ENCODE peak calls at places on chromosomes 6 and 20, in seven cellular contexts. One of them, this sample, is unnamed.

GRCh38 chr6:145668844-145669243 is 66.5 kb downstream of the EPM2A start:
- DNase-seq in BE2C: no peak
- DNase-seq in fibroblast of pulmonary artery: no peak
- DNase-seq in cardiac fibroblast: no peak
- DNase-seq in RWPE2: no peak
- DNase-seq in CD8-positive, alpha-beta T cell: no peak
- DNase-seq in heart right ventricle: no peak
- DNase-seq in this sample: no peak

GRCh38 chr6:9186148-9186547 is 750.8 kb upstream of the SLC35B3 start:
- DNase-seq in BE2C: no peak
- DNase-seq in fibroblast of pulmonary artery: no peak
- DNase-seq in cardiac fibroblast: no peak
- DNase-seq in RWPE2: no peak
- DNase-seq in CD8-positive, alpha-beta T cell: no peak
- DNase-seq in heart right ventricle: no peak
- DNase-seq in this sample: no peak

GRCh38 chr20:53216856-53217576 is 244.9 kb downstream of the TSHZ2 start:
- DNase-seq in BE2C: peak
- DNase-seq in fibroblast of pulmonary artery: peak
- DNase-seq in cardiac fibroblast: peak
- DNase-seq in RWPE2: peak
- DNase-seq in CD8-positive, alpha-beta T cell: peak
- DNase-seq in heart right ventricle: peak
- DNase-seq in this sample: peak

GRCh38 chr6:126804255-126805064 is 314.0 kb upstream of the RSPO3 start:
- DNase-seq in BE2C: peak
- DNase-seq in fibroblast of pulmonary artery: peak
- DNase-seq in cardiac fibroblast: peak
- DNase-seq in RWPE2: no peak
- DNase-seq in CD8-positive, alpha-beta T cell: no peak
- DNase-seq in heart right ventricle: no peak
- DNase-seq in this sample: peak

GRCh38 chr20:44765647-44766367 is 20.1 kb downstream of the KCNK15 start:
- DNase-seq in BE2C: no peak
- DNase-seq in fibroblast of pulmonary artery: no peak
- DNase-seq in cardiac fibroblast: no peak
- DNase-seq in RWPE2: peak
- DNase-seq in CD8-positive, alpha-beta T cell: no peak
- DNase-seq in heart right ventricle: no peak
- DNase-seq in this sample: no peak

GRCh38 chr20:62523473-62524203 is 47.8 kb upstream of the GATA5 start:
- DNase-seq in BE2C: no peak
- DNase-seq in fibroblast of pulmonary artery: no peak
- DNase-seq in cardiac fibroblast: no peak
- DNase-seq in RWPE2: no peak
- DNase-seq in CD8-positive, alpha-beta T cell: peak
- DNase-seq in heart right ventricle: no peak
- DNase-seq in this sample: no peak

GRCh38 chr6:149264629-149265028 is 52.9 kb upstream of the TAB2 start:
- DNase-seq in BE2C: no peak
- DNase-seq in fibroblast of pulmonary artery: no peak
- DNase-seq in cardiac fibroblast: no peak
- DNase-seq in RWPE2: no peak
- DNase-seq in CD8-positive, alpha-beta T cell: peak
- DNase-seq in heart right ventricle: no peak
- DNase-seq in this sample: no peak

GRCh38 chr20:62940875-62941274 is 2.9 kb downstream of the GID8 start:
- DNase-seq in BE2C: no peak
- DNase-seq in fibroblast of pulmonary artery: no peak
- DNase-seq in cardiac fibroblast: no peak
- DNase-seq in RWPE2: peak
- DNase-seq in CD8-positive, alpha-beta T cell: no peak
- DNase-seq in heart right ventricle: no peak
- DNase-seq in this sample: no peak

GRCh38 chr6:108175592-108176279 is 9.9 kb downstream of the NR2E1 start:
- DNase-seq in BE2C: peak
- DNase-seq in fibroblast of pulmonary artery: no peak
- DNase-seq in cardiac fibroblast: no peak
- DNase-seq in RWPE2: no peak
- DNase-seq in CD8-positive, alpha-beta T cell: no peak
- DNase-seq in heart right ventricle: no peak
- DNase-seq in this sample: no peak

GRCh38 chr6:55886185-55886836 is 10.9 kb upstream of the BMP5 start:
- DNase-seq in BE2C: no peak
- DNase-seq in fibroblast of pulmonary artery: peak
- DNase-seq in cardiac fibroblast: peak
- DNase-seq in RWPE2: no peak
- DNase-seq in CD8-positive, alpha-beta T cell: no peak
- DNase-seq in heart right ventricle: no peak
- DNase-seq in this sample: peak

GRCh38 chr6:139829557-139829956 is 455.1 kb upstream of the CITED2 start:
- DNase-seq in BE2C: no peak
- DNase-seq in fibroblast of pulmonary artery: no peak
- DNase-seq in cardiac fibroblast: no peak
- DNase-seq in RWPE2: no peak
- DNase-seq in CD8-positive, alpha-beta T cell: no peak
- DNase-seq in heart right ventricle: no peak
- DNase-seq in this sample: no peak

GRCh38 chr6:25138697-25139051 is 140.5 kb upstream of the CARMIL1 start:
- DNase-seq in BE2C: no peak
- DNase-seq in fibroblast of pulmonary artery: peak
- DNase-seq in cardiac fibroblast: peak
- DNase-seq in RWPE2: no peak
- DNase-seq in CD8-positive, alpha-beta T cell: no peak
- DNase-seq in heart right ventricle: no peak
- DNase-seq in this sample: peak

GRCh38 chr6:506508-506907 is 115.0 kb downstream of the IRF4 start:
- DNase-seq in BE2C: no peak
- DNase-seq in fibroblast of pulmonary artery: no peak
- DNase-seq in cardiac fibroblast: no peak
- DNase-seq in RWPE2: no peak
- DNase-seq in CD8-positive, alpha-beta T cell: no peak
- DNase-seq in heart right ventricle: no peak
- DNase-seq in this sample: no peak

GRCh38 chr20:63574156-63574828 is at the start of gene HELZ2:
- DNase-seq in BE2C: peak
- DNase-seq in fibroblast of pulmonary artery: peak
- DNase-seq in cardiac fibroblast: peak
- DNase-seq in RWPE2: no peak
- DNase-seq in CD8-positive, alpha-beta T cell: peak
- DNase-seq in heart right ventricle: peak
- DNase-seq in this sample: peak

GRCh38 chr6:11143394-11144371 is 32.2 kb upstream of the ERVFRD-1 start:
- DNase-seq in BE2C: no peak
- DNase-seq in fibroblast of pulmonary artery: peak
- DNase-seq in cardiac fibroblast: peak
- DNase-seq in RWPE2: peak
- DNase-seq in CD8-positive, alpha-beta T cell: no peak
- DNase-seq in heart right ventricle: peak
- DNase-seq in this sample: peak

GRCh38 chr20:31860431-31861345 is 9.6 kb downstream of the DUSP15 start:
- DNase-seq in BE2C: no peak
- DNase-seq in fibroblast of pulmonary artery: peak
- DNase-seq in cardiac fibroblast: peak
- DNase-seq in RWPE2: peak
- DNase-seq in CD8-positive, alpha-beta T cell: no peak
- DNase-seq in heart right ventricle: no peak
- DNase-seq in this sample: peak

GRCh38 chr6:2749972-2750600 is 636 bp downstream of the MYLK4 start:
- DNase-seq in BE2C: peak
- DNase-seq in fibroblast of pulmonary artery: peak
- DNase-seq in cardiac fibroblast: peak
- DNase-seq in RWPE2: no peak
- DNase-seq in CD8-positive, alpha-beta T cell: peak
- DNase-seq in heart right ventricle: peak
- DNase-seq in this sample: peak

GRCh38 chr6:151614630-151615029 is 120.8 kb downstream of the CCDC170 start:
- DNase-seq in BE2C: no peak
- DNase-seq in fibroblast of pulmonary artery: no peak
- DNase-seq in cardiac fibroblast: no peak
- DNase-seq in RWPE2: no peak
- DNase-seq in CD8-positive, alpha-beta T cell: no peak
- DNase-seq in heart right ventricle: no peak
- DNase-seq in this sample: peak

GRCh38 chr6:44128020-44128917 is 915 bp downstream of the TMEM63B start:
- DNase-seq in BE2C: peak
- DNase-seq in fibroblast of pulmonary artery: peak
- DNase-seq in cardiac fibroblast: peak
- DNase-seq in RWPE2: no peak
- DNase-seq in CD8-positive, alpha-beta T cell: peak
- DNase-seq in heart right ventricle: peak
- DNase-seq in this sample: no peak

GRCh38 chr6:163661271-163661671 is 246.8 kb downstream of the QKI start:
- DNase-seq in BE2C: no peak
- DNase-seq in fibroblast of pulmonary artery: no peak
- DNase-seq in cardiac fibroblast: no peak
- DNase-seq in RWPE2: no peak
- DNase-seq in CD8-positive, alpha-beta T cell: no peak
- DNase-seq in heart right ventricle: no peak
- DNase-seq in this sample: no peak

GRCh38 chr6:17392978-17393334 is 439 bp upstream of the CAP2 start:
- DNase-seq in BE2C: no peak
- DNase-seq in fibroblast of pulmonary artery: no peak
- DNase-seq in cardiac fibroblast: no peak
- DNase-seq in RWPE2: no peak
- DNase-seq in CD8-positive, alpha-beta T cell: no peak
- DNase-seq in heart right ventricle: no peak
- DNase-seq in this sample: no peak

GRCh38 chr6:17393335-17394191 is at the start of gene CAP2:
- DNase-seq in BE2C: peak
- DNase-seq in fibroblast of pulmonary artery: peak
- DNase-seq in cardiac fibroblast: peak
- DNase-seq in RWPE2: peak
- DNase-seq in CD8-positive, alpha-beta T cell: no peak
- DNase-seq in heart right ventricle: peak
- DNase-seq in this sample: peak

GRCh38 chr6:17396256-17396655 is 2.9 kb downstream of the CAP2 start:
- DNase-seq in BE2C: no peak
- DNase-seq in fibroblast of pulmonary artery: no peak
- DNase-seq in cardiac fibroblast: no peak
- DNase-seq in RWPE2: no peak
- DNase-seq in CD8-positive, alpha-beta T cell: no peak
- DNase-seq in heart right ventricle: no peak
- DNase-seq in this sample: no peak

GRCh38 chr6:17394192-17394611 is 807 bp downstream of the CAP2 start:
- DNase-seq in BE2C: no peak
- DNase-seq in fibroblast of pulmonary artery: peak
- DNase-seq in cardiac fibroblast: peak
- DNase-seq in RWPE2: peak
- DNase-seq in CD8-positive, alpha-beta T cell: no peak
- DNase-seq in heart right ventricle: peak
- DNase-seq in this sample: peak

GRCh38 chr6:17395112-17395511 is 1.7 kb downstream of the CAP2 start:
- DNase-seq in BE2C: no peak
- DNase-seq in fibroblast of pulmonary artery: no peak
- DNase-seq in cardiac fibroblast: no peak
- DNase-seq in RWPE2: no peak
- DNase-seq in CD8-positive, alpha-beta T cell: no peak
- DNase-seq in heart right ventricle: no peak
- DNase-seq in this sample: no peak
- H3K4me3 ChIP-seq in BE2C: no peak
- H3K4me3 ChIP-seq in fibroblast of pulmonary artery: no peak
- H3K4me3 ChIP-seq in cardiac fibroblast: no peak
- H3K4me3 ChIP-seq in RWPE2: no peak
- H3K4me3 ChIP-seq in CD8-positive, alpha-beta T cell: no peak
- H3K4me3 ChIP-seq in heart right ventricle: no peak
- H3K4me3 ChIP-seq in this sample: no peak

GRCh38 chr6:111777357-111777756 is 95.9 kb downstream of the FYN start:
- DNase-seq in BE2C: peak
- DNase-seq in fibroblast of pulmonary artery: no peak
- DNase-seq in cardiac fibroblast: no peak
- DNase-seq in RWPE2: no peak
- DNase-seq in CD8-positive, alpha-beta T cell: no peak
- DNase-seq in heart right ventricle: no peak
- DNase-seq in this sample: peak
- TF ChIP-seq CTCF in BE2C: peak
- TF ChIP-seq CTCF in fibroblast of pulmonary artery: no peak
- TF ChIP-seq CTCF in cardiac fibroblast: no peak
- TF ChIP-seq CTCF in RWPE2: peak
- TF ChIP-seq CTCF in CD8-positive, alpha-beta T cell: no peak
- TF ChIP-seq CTCF in heart right ventricle: peak
- TF ChIP-seq CTCF in this sample: peak

GRCh38 chr6:89662659-89663223 is 24.2 kb upstream of the LYRM2 start:
- DNase-seq in BE2C: no peak
- DNase-seq in fibroblast of pulmonary artery: no peak
- DNase-seq in cardiac fibroblast: no peak
- DNase-seq in RWPE2: no peak
- DNase-seq in CD8-positive, alpha-beta T cell: no peak
- DNase-seq in heart right ventricle: no peak
- DNase-seq in this sample: no peak

GRCh38 chr6:89669002-89669401 is 30.5 kb upstream of the LYRM2 start:
- DNase-seq in BE2C: no peak
- DNase-seq in fibroblast of pulmonary artery: peak
- DNase-seq in cardiac fibroblast: peak
- DNase-seq in RWPE2: no peak
- DNase-seq in CD8-positive, alpha-beta T cell: no peak
- DNase-seq in heart right ventricle: no peak
- DNase-seq in this sample: no peak

GRCh38 chr6:89670935-89671565 is 32.5 kb upstream of the LYRM2 start:
- DNase-seq in BE2C: no peak
- DNase-seq in fibroblast of pulmonary artery: no peak
- DNase-seq in cardiac fibroblast: no peak
- DNase-seq in RWPE2: no peak
- DNase-seq in CD8-positive, alpha-beta T cell: no peak
- DNase-seq in heart right ventricle: no peak
- DNase-seq in this sample: no peak

DNA sequence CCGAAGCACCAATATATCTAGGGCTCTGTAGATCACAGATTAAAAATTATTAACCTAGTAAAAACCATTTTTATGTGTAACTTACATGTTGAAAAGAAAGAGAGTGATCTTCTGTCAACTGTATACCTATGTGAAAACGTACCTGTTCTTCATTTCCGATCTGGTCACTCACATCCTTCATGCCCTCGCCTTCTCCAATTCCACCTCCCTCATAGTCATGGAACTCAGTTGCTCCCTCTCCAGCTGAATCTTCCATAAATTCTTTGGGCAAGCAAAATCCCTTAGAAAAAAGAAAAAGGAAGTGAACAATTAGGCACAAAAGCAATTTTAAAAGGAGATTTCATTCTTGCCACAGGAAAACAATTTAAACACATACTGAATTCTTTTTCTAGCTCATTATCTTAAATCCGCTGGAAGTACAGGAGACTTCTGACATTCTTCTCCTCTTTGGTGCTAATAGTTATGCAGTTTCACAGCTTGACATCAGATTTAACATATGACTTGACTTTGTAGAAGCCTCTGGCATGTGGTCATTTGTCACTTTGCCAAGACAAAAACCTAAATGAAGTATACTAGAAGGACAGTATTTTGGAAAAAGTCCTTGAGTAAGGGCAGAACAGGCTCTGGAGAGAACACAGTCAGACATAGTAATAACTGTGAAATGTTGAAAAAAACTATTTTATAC is 29.5 kb upstream of the LYRM2 start:
- DNase-seq in BE2C: no peak
- DNase-seq in fibroblast of pulmonary artery: peak
- DNase-seq in cardiac fibroblast: peak
- DNase-seq in RWPE2: no peak
- DNase-seq in CD8-positive, alpha-beta T cell: no peak
- DNase-seq in heart right ventricle: no peak
- DNase-seq in this sample: no peak
- H3K4me3 ChIP-seq in BE2C: no peak
- H3K4me3 ChIP-seq in fibroblast of pulmonary artery: no peak
- H3K4me3 ChIP-seq in cardiac fibroblast: no peak
- H3K4me3 ChIP-seq in RWPE2: no peak
- H3K4me3 ChIP-seq in CD8-positive, alpha-beta T cell: no peak
- H3K4me3 ChIP-seq in heart right ventricle: no peak
- H3K4me3 ChIP-seq in this sample: no peak

GRCh38 chr6:109351231-109352132 is 30.8 kb downstream of the CD164 start:
- DNase-seq in BE2C: no peak
- DNase-seq in fibroblast of pulmonary artery: peak
- DNase-seq in cardiac fibroblast: peak
- DNase-seq in RWPE2: no peak
- DNase-seq in CD8-positive, alpha-beta T cell: no peak
- DNase-seq in heart right ventricle: no peak
- DNase-seq in this sample: no peak
- TF ChIP-seq CTCF in BE2C: no peak
- TF ChIP-seq CTCF in fibroblast of pulmonary artery: no peak
- TF ChIP-seq CTCF in cardiac fibroblast: no peak
- TF ChIP-seq CTCF in RWPE2: no peak
- TF ChIP-seq CTCF in CD8-positive, alpha-beta T cell: no peak
- TF ChIP-seq CTCF in heart right ventricle: no peak
- TF ChIP-seq CTCF in this sample: no peak